ENCODE peak calls at places on chromosomes 12 and 14, in nine cellular contexts. J is cardiac fibroblast, U is K562, M is osteoblast, K is breast epithelium, O is lower lobe of right lung, N is mucosa of descending colon, P is H9, Y is glutamatergic neuron. Q is an unnamed sample.

GRCh38 chr12:97148941-97149559 is 242.0 kb downstream of the NEDD1 start:
- DNase-seq in N (peak; percentile 70), P (peak; percentile 84), K (peak; percentile 20), U (peak; percentile 28), J (peak; percentile 34), M (no peak), O (peak; percentile 78), Y (peak; percentile 90), Q (peak; percentile 23)

GRCh38 chr14:32049361-32050103 is 27.6 kb upstream of the ARHGAP5 start:
- DNase-seq in U (no peak), K (no peak), J (no peak), Y (no peak), N (no peak), M (no peak), O (no peak), P (no peak), Q (no peak)

GRCh38 chr12:24066865-24067264 is 117.4 kb upstream of the SOX5 start:
- DNase-seq in N (no peak), P (no peak), J (peak; percentile 80), Y (no peak), K (no peak), O (no peak), M (peak; percentile 62), U (no peak), Q (no peak)

GRCh38 chr14:55600784-55601561 is 21.0 kb downstream of the KTN1 start:
- DNase-seq in J (peak; percentile 67), O (no peak), U (no peak), Y (no peak), P (no peak), K (no peak), M (no peak), N (no peak), Q (no peak)

GRCh38 chr12:49621651-49622500 is 1.5 kb upstream of the PRPF40B start:
- DNase-seq in O (no peak), N (no peak), K (no peak), U (no peak), Y (no peak), M (no peak), P (no peak), J (no peak), Q (no peak)

GRCh38 chr12:132774646-132775275 is 13.1 kb upstream of the ANKLE2 start:
- DNase-seq in Y (no peak), M (peak; percentile 78), P (no peak), O (no peak), N (no peak), U (no peak), J (no peak), K (no peak), Q (no peak)

GRCh38 chr12:67939611-67940010 is 49.6 kb upstream of the IFNG-AS1 start:
- DNase-seq in Y (no peak), K (no peak), M (no peak), J (no peak), N (no peak), P (no peak), U (no peak), O (no peak), Q (no peak)

GRCh38 chr12:13592063-13592942 is 389.1 kb downstream of the GRIN2B start:
- DNase-seq in O (no peak), P (no peak), N (no peak), K (no peak), Y (no peak), M (no peak), U (no peak), J (peak; percentile 39), Q (no peak)

GRCh38 chr14:101175731-101176534 is 272.4 kb upstream of the RTL1 start:
- DNase-seq in J (no peak), M (peak; percentile 54), K (no peak), U (no peak), N (no peak), P (peak; percentile 14), Y (no peak), O (no peak), Q (peak; percentile 4)

GRCh38 chr14:51244591-51244990 is 4.5 kb downstream of the TMX1 start:
- DNase-seq in Y (no peak), N (no peak), P (no peak), M (no peak), K (no peak), O (no peak), J (no peak), U (no peak), Q (no peak)

GRCh38 chr14:51240804-51241380 is 845 bp downstream of the TMX1 start:
- DNase-seq in K (no peak), M (no peak), O (no peak), U (no peak), Y (no peak), N (no peak), P (no peak), J (no peak), Q (no peak)

GRCh38 chr14:51242545-51243490 is 2.8 kb downstream of the TMX1 start:
- DNase-seq in U (no peak), O (no peak), M (no peak), Y (peak; percentile 49), J (no peak), P (peak; percentile 45), K (no peak), N (no peak), Q (no peak)

GRCh38 chr14:51236314-51236713 is 3.7 kb upstream of the TMX1 start:
- DNase-seq in K (no peak), O (no peak), J (peak; percentile 55), N (no peak), Y (no peak), P (no peak), M (no peak), U (no peak), Q (no peak)

DNA sequence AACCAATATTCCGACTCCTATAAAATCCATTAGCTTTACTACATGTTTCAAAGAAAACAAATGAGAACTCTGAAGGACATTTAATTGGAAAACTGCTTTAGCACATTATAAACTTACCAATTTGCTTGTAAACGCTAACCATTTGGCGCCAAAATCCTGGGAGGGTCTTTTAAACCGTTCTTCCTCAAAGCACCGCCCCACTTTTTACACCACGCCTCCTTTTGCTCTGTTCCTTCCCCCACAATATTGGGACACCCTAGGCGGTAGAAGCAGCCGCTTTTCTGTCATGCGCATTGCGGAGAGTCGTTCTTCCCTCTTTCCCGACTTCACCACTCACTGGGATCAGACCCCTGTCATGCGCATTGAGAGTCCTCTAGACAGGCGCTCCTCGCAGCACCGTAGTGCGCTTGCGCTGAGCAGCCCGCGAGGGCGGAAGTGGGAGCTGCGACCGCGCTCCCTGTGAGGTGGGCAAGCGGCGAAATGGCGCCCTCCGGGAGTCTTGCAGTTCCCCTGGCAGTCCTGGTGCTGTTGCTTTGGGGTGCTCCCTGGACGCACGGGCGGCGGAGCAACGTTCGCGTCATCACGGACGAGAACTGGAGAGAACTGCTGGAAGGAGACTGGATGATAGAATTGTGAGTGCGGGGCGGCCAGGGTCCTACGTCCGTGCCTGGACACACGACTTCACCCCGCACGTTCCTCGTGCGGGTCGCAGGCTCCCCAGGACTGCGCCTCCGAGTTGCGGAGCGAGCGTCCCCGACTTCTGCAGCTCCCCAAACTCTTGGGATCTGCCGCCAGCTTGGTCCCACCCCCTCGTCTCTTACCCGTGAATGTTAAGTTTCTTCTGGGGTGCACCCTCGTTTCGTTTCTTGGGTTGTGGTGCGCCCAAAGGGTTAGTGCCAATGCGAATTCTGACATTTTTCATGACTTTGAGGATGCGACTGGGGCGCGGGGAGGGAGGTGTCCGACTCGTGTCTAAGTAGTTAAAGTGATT is at the start of gene TMX1:
- DNase-seq in J (peak; percentile 99), M (peak; percentile 97), N (peak; percentile 92), O (peak; percentile 95), K (peak; percentile 95), Y (peak; percentile 97), U (peak; percentile 93), P (peak; percentile 99), Q (peak; percentile 71)
- TF ChIP-seq CTCF in J (no peak), M (no peak), N (no peak), O (no peak), K (no peak), Y (no peak), U (no peak), P (peak; percentile 17), Q (no peak)

GRCh38 chr12:1575799-1576401 is 18.5 kb downstream of the FBXL14 start:
- DNase-seq in Y (no peak), J (peak; percentile 60), N (no peak), P (no peak), U (no peak), M (no peak), K (no peak), O (no peak), Q (no peak)

GRCh38 chr12:1575287-1575798 is 19.0 kb downstream of the FBXL14 start:
- DNase-seq in U (no peak), M (peak; percentile 70), J (peak; percentile 39), Y (no peak), O (no peak), K (peak; percentile 59), N (no peak), P (no peak), Q (no peak)

GRCh38 chr12:1576410-1577240 is 17.8 kb downstream of the FBXL14 start:
- DNase-seq in O (no peak), Y (peak; percentile 45), U (peak; percentile 18), P (no peak), N (peak; percentile 50), K (no peak), M (peak; percentile 92), J (peak; percentile 55), Q (no peak)

GRCh38 chr12:1573960-1574862 is 20.2 kb downstream of the FBXL14 start:
- DNase-seq in U (no peak), O (no peak), Y (no peak), J (no peak), M (peak; percentile 62), N (no peak), K (no peak), P (no peak), Q (no peak)

GRCh38 chr12:1574863-1575254 is 19.5 kb downstream of the FBXL14 start:
- DNase-seq in K (no peak), N (no peak), P (no peak), U (no peak), Y (no peak), O (no peak), J (peak; percentile 45), M (peak; percentile 81), Q (no peak)
- TF ChIP-seq CTCF in K (no peak), N (no peak), P (no peak), U (no peak), Y (no peak), O (no peak), J (no peak), M (no peak), Q (no peak)

DNA sequence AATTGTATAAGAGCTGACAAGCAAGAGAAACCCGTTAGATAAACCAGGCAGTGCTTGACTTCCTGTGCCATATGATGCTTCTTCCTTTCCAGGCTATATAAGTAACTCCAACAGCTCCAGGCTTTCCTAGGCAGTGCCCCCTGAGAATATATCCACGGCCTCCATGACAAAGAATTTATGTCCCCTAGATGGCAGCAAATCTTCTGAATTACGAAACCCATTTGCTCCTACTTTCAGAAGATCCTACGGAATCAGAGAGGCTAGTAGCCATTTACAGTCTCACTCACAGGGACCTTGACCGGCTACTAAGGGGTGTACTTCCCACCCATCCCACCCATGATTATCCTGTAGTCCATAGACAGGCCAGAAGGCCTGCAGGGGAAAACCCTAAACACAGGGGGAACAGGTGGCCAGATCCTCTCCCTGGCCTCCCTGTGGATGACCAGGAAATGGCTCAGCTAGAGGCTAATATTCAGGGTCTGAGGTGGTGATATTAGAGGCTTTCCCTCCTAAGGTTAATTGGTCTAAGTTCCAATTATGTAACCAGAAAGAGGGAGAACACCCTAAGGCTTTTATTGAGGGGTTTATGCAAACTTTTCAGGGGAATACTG is 77.2 kb upstream of the DCD start:
- DNase-seq in Y (peak; percentile 17), M (no peak), J (peak; percentile 44), N (no peak), K (no peak), O (no peak), U (no peak), P (peak; percentile 60), Q (no peak)
- TF ChIP-seq CTCF in Y (peak; percentile 61), M (peak; percentile 36), J (peak; percentile 20), N (no peak), K (no peak), O (peak; percentile 22), U (peak; percentile 51), P (peak; percentile 65), Q (no peak)

GRCh38 chr14:75162631-75163030 is 13.8 kb downstream of the TMED10 start:
- DNase-seq in K (no peak), J (no peak), P (no peak), Y (no peak), O (no peak), N (no peak), U (no peak), M (no peak), Q (no peak)
- TF ChIP-seq CTCF in K (no peak), J (no peak), P (peak; percentile 46), Y (no peak), O (no peak), N (no peak), U (no peak), M (no peak), Q (no peak)